ENCODE peak calls at places on chromosomes 2 and 18, in seven cellular contexts. F, M, R, O, U, A and V are unnamed samples.

GRCh38 chr18:456361-456821 is 44.1 kb downstream of the COLEC12 start:
- DNase-seq in F (no peak), M (peak), R (no peak), O (peak), U (no peak), A (no peak), V (no peak)

GRCh38 chr2:151616760-151617339 is 117.4 kb downstream of the NEB start:
- DNase-seq in F (no peak), M (no peak), R (no peak), O (no peak), U (no peak), A (no peak), V (no peak)

GRCh38 chr2:2413525-2413924 is 82.5 kb upstream of the MYT1L start:
- DNase-seq in F (no peak), M (no peak), R (no peak), O (no peak), U (no peak), A (no peak), V (no peak)

GRCh38 chr2:187499941-187500532 is 52.0 kb upstream of the CALCRL start:
- DNase-seq in F (no peak), M (peak), R (peak), O (peak), U (peak), A (no peak), V (no peak)

GRCh38 chr2:10880586-10881321 is 31.0 kb upstream of the KCNF1 start:
- DNase-seq in F (no peak), M (no peak), R (no peak), O (no peak), U (no peak), A (no peak), V (no peak)

GRCh38 chr2:43086451-43087221 is 139.8 kb downstream of the ZFP36L2 start:
- DNase-seq in F (peak), M (peak), R (no peak), O (peak), U (no peak), A (peak), V (no peak)

GRCh38 chr18:23943104-23943503 is 71.5 kb upstream of the TTC39C start:
- DNase-seq in F (no peak), M (no peak), R (no peak), O (no peak), U (peak), A (no peak), V (no peak)

GRCh38 chr2:85758361-85759256 is 4.8 kb downstream of the ATOH8 start:
- DNase-seq in F (no peak), M (no peak), R (no peak), O (peak), U (no peak), A (no peak), V (no peak)

GRCh38 chr2:141709756-141710155 is 421.1 kb downstream of the LRP1B start:
- DNase-seq in F (no peak), M (no peak), R (no peak), O (no peak), U (no peak), A (no peak), V (no peak)

GRCh38 chr18:55856191-55856590 is 268.2 kb upstream of the TCF4 start:
- DNase-seq in F (no peak), M (peak), R (no peak), O (no peak), U (no peak), A (peak), V (no peak)

GRCh38 chr18:28338316-28338715 is 161.4 kb upstream of the CDH2 start:
- DNase-seq in F (no peak), M (no peak), R (no peak), O (no peak), U (no peak), A (no peak), V (no peak)

GRCh38 chr2:229201522-229201921 is 69.6 kb downstream of the PID1 start:
- DNase-seq in F (no peak), M (no peak), R (no peak), O (no peak), U (no peak), A (no peak), V (no peak)

GRCh38 chr2:206856474-206856873 is 82.8 kb upstream of the CPO start:
- DNase-seq in F (peak), M (no peak), R (no peak), O (no peak), U (no peak), A (peak), V (no peak)

GRCh38 chr2:117056376-117056748 is 758.1 kb upstream of the DDX18 start:
- DNase-seq in F (no peak), M (no peak), R (no peak), O (no peak), U (no peak), A (no peak), V (no peak)

GRCh38 chr18:68498185-68498584 is 216.7 kb downstream of the TMX3 start:
- DNase-seq in F (no peak), M (no peak), R (no peak), O (no peak), U (no peak), A (no peak), V (no peak)

GRCh38 chr2:173553589-173553988 is 198.9 kb downstream of the CDCA7 start:
- DNase-seq in F (no peak), M (no peak), R (no peak), O (no peak), U (no peak), A (no peak), V (no peak)

GRCh38 chr2:36414307-36414706 is 58.7 kb downstream of the CRIM1 start:
- DNase-seq in F (no peak), M (no peak), R (no peak), O (no peak), U (no peak), A (no peak), V (no peak)

GRCh38 chr2:111032721-111033532 is 87.8 kb upstream of the BCL2L11 start:
- DNase-seq in F (no peak), M (no peak), R (no peak), O (no peak), U (no peak), A (no peak), V (no peak)

GRCh38 chr2:28296243-28296642 is 96.4 kb upstream of the FOSL2 start:
- DNase-seq in F (no peak), M (no peak), R (no peak), O (no peak), U (no peak), A (peak), V (no peak)

GRCh38 chr2:28639836-28640235 is 111.8 kb upstream of the PPP1CB start:
- DNase-seq in F (no peak), M (no peak), R (no peak), O (no peak), U (no peak), A (no peak), V (no peak)

GRCh38 chr18:34522627-34523026 is 187.5 kb upstream of the DTNA start:
- DNase-seq in F (no peak), M (no peak), R (no peak), O (no peak), U (no peak), A (no peak), V (no peak)

GRCh38 chr18:71809711-71810110 is 734.4 kb downstream of the CBLN2 start:
- DNase-seq in F (no peak), M (no peak), R (no peak), O (no peak), U (no peak), A (no peak), V (no peak)

GRCh38 chr2:96329416-96329815 is 4.3 kb downstream of the ITPRIPL1 start:
- DNase-seq in F (no peak), M (no peak), R (no peak), O (no peak), U (no peak), A (no peak), V (no peak)

GRCh38 chr2:161384864-161385263 is 31.2 kb upstream of the TBR1 start:
- DNase-seq in F (no peak), M (no peak), R (no peak), O (no peak), U (peak), A (no peak), V (no peak)

GRCh38 chr2:3617198-3617890 is 22.4 kb downstream of the COLEC11 start:
- DNase-seq in F (no peak), M (no peak), R (no peak), O (no peak), U (no peak), A (no peak), V (no peak)

GRCh38 chr2:18752667-18753422 is 163.5 kb upstream of the NT5C1B start:
- DNase-seq in F (no peak), M (no peak), R (no peak), O (no peak), U (no peak), A (no peak), V (no peak)

GRCh38 chr2:196927318-196928225 is 1.1 kb upstream of the PGAP1 start:
- DNase-seq in F (peak), M (peak), R (no peak), O (no peak), U (peak), A (peak), V (no peak)

GRCh38 chr18:44638141-44638540 is 42.5 kb upstream of the SETBP1 start:
- DNase-seq in F (no peak), M (no peak), R (no peak), O (no peak), U (no peak), A (no peak), V (no peak)

GRCh38 chr2:230018153-230018552 is 50.6 kb downstream of the SLC16A14 start:
- DNase-seq in F (no peak), M (no peak), R (no peak), O (no peak), U (no peak), A (no peak), V (no peak)

GRCh38 chr2:163348843-163349395 is 386.9 kb downstream of the FIGN start:
- DNase-seq in F (peak), M (no peak), R (peak), O (peak), U (no peak), A (no peak), V (no peak)